ENCODE peak calls at places on chromosomes 7 and 10, in ten cellular contexts. One of them, this sample, is unnamed.

GRCh38 chr10:14118953-14119352 is 211.8 kb downstream of the FRMD4A start:
- DNase-seq in astrocyte: no peak
- DNase-seq in mucosa of descending colon: no peak
- DNase-seq in suprapubic skin: no peak
- DNase-seq in IMR-90: no peak
- DNase-seq in PC-3: peak; percentile 2
- DNase-seq in transverse colon: no peak
- DNase-seq in ovary: no peak
- DNase-seq in Caco-2: no peak
- DNase-seq in Panc1: no peak
- DNase-seq in this sample: no peak

GRCh38 chr10:96417432-96417831 is 58.6 kb upstream of the OPALIN start:
- DNase-seq in ovary: no peak
- DNase-seq in PC-3: peak; percentile 20
- DNase-seq in IMR-90: no peak
- DNase-seq in Panc1: no peak
- DNase-seq in suprapubic skin: no peak
- DNase-seq in transverse colon: no peak
- DNase-seq in astrocyte: peak; percentile 24
- DNase-seq in mucosa of descending colon: no peak
- DNase-seq in Caco-2: no peak
- DNase-seq in this sample: peak; percentile 12

GRCh38 chr10:43233601-43234430 is 33.0 kb downstream of the RASGEF1A start:
- DNase-seq in transverse colon: peak; percentile 3
- DNase-seq in astrocyte: no peak
- DNase-seq in ovary: peak; percentile 3
- DNase-seq in PC-3: no peak
- DNase-seq in suprapubic skin: peak; percentile 68
- DNase-seq in IMR-90: no peak
- DNase-seq in mucosa of descending colon: peak; percentile 31
- DNase-seq in Caco-2: no peak
- DNase-seq in Panc1: no peak
- DNase-seq in this sample: no peak

GRCh38 chr7:17584822-17585221 is 286.4 kb downstream of the AHR start:
- DNase-seq in astrocyte: peak; percentile 93
- DNase-seq in transverse colon: no peak
- DNase-seq in Panc1: no peak
- DNase-seq in ovary: no peak
- DNase-seq in mucosa of descending colon: no peak
- DNase-seq in suprapubic skin: no peak
- DNase-seq in IMR-90: peak; percentile 73
- DNase-seq in PC-3: peak; percentile 5
- DNase-seq in Caco-2: no peak
- DNase-seq in this sample: no peak

GRCh38 chr10:53930648-53931047 is 870.4 kb downstream of the PCDH15 start:
- DNase-seq in astrocyte: no peak
- DNase-seq in transverse colon: no peak
- DNase-seq in PC-3: no peak
- DNase-seq in IMR-90: no peak
- DNase-seq in Panc1: no peak
- DNase-seq in suprapubic skin: no peak
- DNase-seq in mucosa of descending colon: no peak
- DNase-seq in ovary: no peak
- DNase-seq in Caco-2: no peak
- DNase-seq in this sample: no peak

GRCh38 chr7:77580762-77581350 is 43.8 kb downstream of the PTPN12 start:
- DNase-seq in transverse colon: no peak
- DNase-seq in ovary: no peak
- DNase-seq in PC-3: no peak
- DNase-seq in suprapubic skin: no peak
- DNase-seq in mucosa of descending colon: no peak
- DNase-seq in Caco-2: no peak
- DNase-seq in Panc1: no peak
- DNase-seq in IMR-90: peak; percentile 66
- DNase-seq in astrocyte: peak; percentile 16
- DNase-seq in this sample: no peak

GRCh38 chr7:155714702-155715101 is 70.2 kb downstream of the RBM33 start:
- DNase-seq in mucosa of descending colon: no peak
- DNase-seq in IMR-90: no peak
- DNase-seq in Panc1: no peak
- DNase-seq in astrocyte: no peak
- DNase-seq in ovary: no peak
- DNase-seq in transverse colon: no peak
- DNase-seq in suprapubic skin: no peak
- DNase-seq in PC-3: no peak
- DNase-seq in Caco-2: no peak
- DNase-seq in this sample: no peak

GRCh38 chr10:111774486-111774885 is 409.1 kb downstream of the GPAM start:
- DNase-seq in IMR-90: no peak
- DNase-seq in PC-3: no peak
- DNase-seq in transverse colon: no peak
- DNase-seq in astrocyte: no peak
- DNase-seq in suprapubic skin: no peak
- DNase-seq in Panc1: no peak
- DNase-seq in Caco-2: no peak
- DNase-seq in mucosa of descending colon: no peak
- DNase-seq in ovary: no peak
- DNase-seq in this sample: no peak

GRCh38 chr7:33155811-33156210 is 26.4 kb downstream of the BBS9 start:
- DNase-seq in Panc1: no peak
- DNase-seq in astrocyte: peak; percentile 95
- DNase-seq in IMR-90: peak; percentile 84
- DNase-seq in suprapubic skin: no peak
- DNase-seq in transverse colon: no peak
- DNase-seq in Caco-2: no peak
- DNase-seq in mucosa of descending colon: no peak
- DNase-seq in ovary: no peak
- DNase-seq in PC-3: no peak
- DNase-seq in this sample: no peak

GRCh38 chr7:98518159-98518947 is 98.7 kb upstream of the NPTX2 start:
- DNase-seq in PC-3: no peak
- DNase-seq in Panc1: no peak
- DNase-seq in Caco-2: no peak
- DNase-seq in ovary: no peak
- DNase-seq in suprapubic skin: no peak
- DNase-seq in astrocyte: no peak
- DNase-seq in IMR-90: no peak
- DNase-seq in transverse colon: no peak
- DNase-seq in mucosa of descending colon: no peak
- DNase-seq in this sample: no peak

GRCh38 chr10:103554488-103555320 is 61.2 kb downstream of the NEURL1 start:
- DNase-seq in IMR-90: peak; percentile 80
- DNase-seq in PC-3: peak; percentile 58
- DNase-seq in astrocyte: peak; percentile 55
- DNase-seq in ovary: peak; percentile 65
- DNase-seq in mucosa of descending colon: peak; percentile 77
- DNase-seq in suprapubic skin: no peak
- DNase-seq in Caco-2: peak; percentile 63
- DNase-seq in Panc1: no peak
- DNase-seq in transverse colon: peak; percentile 70
- DNase-seq in this sample: peak; percentile 73

GRCh38 chr7:5693529-5693928 is 87.9 kb downstream of the RNF216 start:
- DNase-seq in IMR-90: peak; percentile 76
- DNase-seq in suprapubic skin: no peak
- DNase-seq in mucosa of descending colon: no peak
- DNase-seq in ovary: no peak
- DNase-seq in transverse colon: no peak
- DNase-seq in Panc1: no peak
- DNase-seq in PC-3: peak; percentile 23
- DNase-seq in Caco-2: no peak
- DNase-seq in astrocyte: no peak
- DNase-seq in this sample: no peak

GRCh38 chr10:128210215-128211063 is 84.2 kb upstream of the MKI67 start:
- DNase-seq in IMR-90: no peak
- DNase-seq in Panc1: no peak
- DNase-seq in ovary: no peak
- DNase-seq in PC-3: peak; percentile 51
- DNase-seq in astrocyte: no peak
- DNase-seq in transverse colon: peak; percentile 81
- DNase-seq in mucosa of descending colon: peak; percentile 82
- DNase-seq in suprapubic skin: no peak
- DNase-seq in Caco-2: no peak
- DNase-seq in this sample: peak; percentile 79
- TF ChIP-seq CTCF in IMR-90: peak; percentile 51
- TF ChIP-seq CTCF in Panc1: peak; percentile 98
- TF ChIP-seq CTCF in ovary: no peak
- TF ChIP-seq CTCF in PC-3: peak; percentile 48
- TF ChIP-seq CTCF in astrocyte: peak; percentile 20
- TF ChIP-seq CTCF in transverse colon: peak; percentile 91
- TF ChIP-seq CTCF in mucosa of descending colon: peak; percentile 54
- TF ChIP-seq CTCF in suprapubic skin: peak; percentile 93
- TF ChIP-seq CTCF in Caco-2: peak; percentile 55
- TF ChIP-seq CTCF in this sample: peak; percentile 71

DNA sequence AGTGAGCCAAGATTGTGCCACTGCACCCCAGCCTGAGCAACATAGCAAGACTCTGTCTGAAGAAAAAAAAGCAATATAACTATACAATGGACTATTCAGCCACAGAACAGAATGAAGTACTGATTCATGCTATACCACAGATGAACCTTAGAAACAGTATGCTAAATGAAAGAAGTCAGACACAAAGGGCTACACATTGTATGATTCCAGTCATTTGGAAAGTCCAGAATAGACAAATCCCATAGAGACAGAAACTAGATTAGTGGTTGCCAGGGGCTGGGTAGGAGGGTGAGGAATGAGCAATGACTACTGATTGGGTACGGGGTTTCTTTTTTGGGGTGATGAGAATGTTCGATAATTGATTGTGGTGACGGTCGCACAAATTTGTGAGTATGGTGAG is 9.6 kb upstream of the CFAP70 start:
- DNase-seq in IMR-90: no peak
- DNase-seq in transverse colon: no peak
- DNase-seq in Panc1: no peak
- DNase-seq in astrocyte: no peak
- DNase-seq in mucosa of descending colon: no peak
- DNase-seq in suprapubic skin: no peak
- DNase-seq in Caco-2: no peak
- DNase-seq in PC-3: no peak
- DNase-seq in ovary: no peak
- DNase-seq in this sample: no peak
- H3K4me1 ChIP-seq in IMR-90: no peaks in the 10 kb centered on the region
- H3K4me1 ChIP-seq in transverse colon: no peaks in the 10 kb centered on the region
- H3K4me1 ChIP-seq in Panc1: no peaks in the 10 kb centered on the region
- H3K4me1 ChIP-seq in astrocyte: no peaks in the 10 kb centered on the region
- H3K4me1 ChIP-seq in mucosa of descending colon: no peaks in the 10 kb centered on the region
- H3K4me1 ChIP-seq in suprapubic skin: no peaks in the 10 kb centered on the region
- H3K4me1 ChIP-seq in Caco-2: no peaks in the 10 kb centered on the region
- H3K4me1 ChIP-seq in PC-3: no peaks in the 10 kb centered on the region
- H3K4me1 ChIP-seq in ovary: no peaks in the 10 kb centered on the region
- H3K4me1 ChIP-seq in this sample: no peaks in the 10 kb centered on the region

DNA sequence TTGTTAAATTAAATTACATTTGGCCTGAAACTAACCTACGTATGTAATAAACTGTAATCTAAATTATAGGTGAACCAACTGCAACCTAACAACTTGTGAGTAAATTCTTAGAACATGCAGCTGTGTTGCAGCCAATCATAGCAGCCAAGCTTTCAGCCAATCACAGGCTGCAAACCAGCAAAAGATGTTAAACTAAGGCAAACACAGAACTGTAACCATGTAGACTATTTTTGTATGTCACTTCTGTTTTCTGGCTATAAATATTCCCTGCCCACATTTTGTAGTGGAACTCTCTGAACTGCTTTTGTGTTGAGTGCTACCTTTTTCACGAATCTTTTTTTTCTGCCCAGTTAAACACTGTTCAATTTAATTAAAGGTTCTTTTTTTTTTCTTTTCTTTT is 28.2 kb upstream of the ZPBP start:
- DNase-seq in astrocyte: no peak
- DNase-seq in IMR-90: no peak
- DNase-seq in transverse colon: no peak
- DNase-seq in mucosa of descending colon: no peak
- DNase-seq in Panc1: no peak
- DNase-seq in PC-3: no peak
- DNase-seq in suprapubic skin: no peak
- DNase-seq in ovary: no peak
- DNase-seq in Caco-2: no peak
- DNase-seq in this sample: no peak
- TF ChIP-seq CTCF in astrocyte: no peak
- TF ChIP-seq CTCF in IMR-90: no peak
- TF ChIP-seq CTCF in transverse colon: no peak
- TF ChIP-seq CTCF in mucosa of descending colon: no peak
- TF ChIP-seq CTCF in Panc1: no peak
- TF ChIP-seq CTCF in PC-3: no peak
- TF ChIP-seq CTCF in suprapubic skin: no peak
- TF ChIP-seq CTCF in ovary: no peak
- TF ChIP-seq CTCF in Caco-2: no peak
- TF ChIP-seq CTCF in this sample: no peak

GRCh38 chr10:22638863-22639262 is 75.5 kb downstream of the PIP4K2A start:
- DNase-seq in PC-3: no peak
- DNase-seq in Panc1: no peak
- DNase-seq in mucosa of descending colon: no peak
- DNase-seq in transverse colon: no peak
- DNase-seq in ovary: no peak
- DNase-seq in IMR-90: no peak
- DNase-seq in Caco-2: no peak
- DNase-seq in astrocyte: no peak
- DNase-seq in suprapubic skin: no peak
- DNase-seq in this sample: no peak

GRCh38 chr10:22641743-22642142 is 72.6 kb downstream of the PIP4K2A start:
- DNase-seq in transverse colon: no peak
- DNase-seq in astrocyte: no peak
- DNase-seq in Caco-2: no peak
- DNase-seq in ovary: no peak
- DNase-seq in suprapubic skin: no peak
- DNase-seq in PC-3: no peak
- DNase-seq in Panc1: no peak
- DNase-seq in mucosa of descending colon: no peak
- DNase-seq in IMR-90: no peak
- DNase-seq in this sample: no peak

GRCh38 chr10:22643116-22643515 is 71.3 kb downstream of the PIP4K2A start:
- DNase-seq in suprapubic skin: no peak
- DNase-seq in ovary: no peak
- DNase-seq in transverse colon: no peak
- DNase-seq in IMR-90: no peak
- DNase-seq in PC-3: no peak
- DNase-seq in astrocyte: no peak
- DNase-seq in Panc1: no peak
- DNase-seq in Caco-2: no peak
- DNase-seq in mucosa of descending colon: no peak
- DNase-seq in this sample: no peak

GRCh38 chr10:22637491-22637890 is 76.9 kb downstream of the PIP4K2A start:
- DNase-seq in suprapubic skin: no peak
- DNase-seq in Panc1: no peak
- DNase-seq in transverse colon: no peak
- DNase-seq in Caco-2: no peak
- DNase-seq in PC-3: no peak
- DNase-seq in IMR-90: no peak
- DNase-seq in mucosa of descending colon: no peak
- DNase-seq in astrocyte: no peak
- DNase-seq in ovary: no peak
- DNase-seq in this sample: no peak

DNA sequence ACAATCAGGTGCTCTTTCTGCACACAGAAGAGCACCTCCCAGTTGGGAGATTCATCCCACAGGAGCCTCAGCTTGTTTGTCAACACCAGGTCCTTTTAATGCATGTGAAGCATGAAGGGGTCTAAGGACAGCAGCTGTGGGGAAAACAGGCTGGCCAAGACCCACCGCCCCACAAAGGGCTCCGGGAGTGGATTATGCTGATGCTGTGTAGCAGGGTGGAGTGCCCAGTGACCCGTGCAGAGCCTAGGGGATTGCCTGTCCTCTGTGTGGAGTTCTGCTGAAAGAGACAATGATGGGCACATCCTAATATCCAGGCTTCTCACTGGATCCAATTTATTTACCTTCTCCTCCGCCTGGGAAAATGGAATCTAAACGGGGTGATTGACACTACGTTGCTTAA is 74.0 kb downstream of the PIP4K2A start:
- DNase-seq in Caco-2: no peak
- DNase-seq in PC-3: no peak
- DNase-seq in ovary: no peak
- DNase-seq in transverse colon: no peak
- DNase-seq in astrocyte: no peak
- DNase-seq in suprapubic skin: no peak
- DNase-seq in IMR-90: no peak
- DNase-seq in mucosa of descending colon: no peak
- DNase-seq in Panc1: no peak
- DNase-seq in this sample: no peak
- H3K4me1 ChIP-seq in Caco-2: no peaks in the 10 kb centered on the region
- H3K4me1 ChIP-seq in PC-3: no peaks in the 10 kb centered on the region
- H3K4me1 ChIP-seq in ovary: no peaks in the 10 kb centered on the region
- H3K4me1 ChIP-seq in transverse colon: no peaks in the 10 kb centered on the region
- H3K4me1 ChIP-seq in astrocyte: no peaks in the 10 kb centered on the region
- H3K4me1 ChIP-seq in suprapubic skin: no peaks in the 10 kb centered on the region
- H3K4me1 ChIP-seq in IMR-90: peaks cover 3% of the 10 kb centered on the region
- H3K4me1 ChIP-seq in mucosa of descending colon: no peaks in the 10 kb centered on the region
- H3K4me1 ChIP-seq in Panc1: no peaks in the 10 kb centered on the region
- H3K4me1 ChIP-seq in this sample: no peaks in the 10 kb centered on the region